ENCODE peak calls at places on chromosomes 13 and 19, in four cellular contexts. One of them, this sample, is unnamed.

GRCh38 chr13:37747071-37747612 is 122.4 kb downstream of the TRPC4 start:
- DNase-seq in K562: no peak
- DNase-seq in cardiac fibroblast: peak; percentile 71
- DNase-seq in fibroblast of villous mesenchyme: peak; percentile 88
- DNase-seq in this sample: no peak

GRCh38 chr19:1446713-1447564 is 3.0 kb upstream of the APC2 start:
- DNase-seq in K562: peak; percentile 57
- DNase-seq in fibroblast of villous mesenchyme: no peak
- DNase-seq in cardiac fibroblast: no peak
- DNase-seq in this sample: peak; percentile 78

GRCh38 chr13:51243832-51244231 is 21.6 kb downstream of the FAM124A start:
- DNase-seq in K562: no peak
- DNase-seq in cardiac fibroblast: no peak
- DNase-seq in fibroblast of villous mesenchyme: no peak
- DNase-seq in this sample: no peak

GRCh38 chr13:19957320-19958118 is 1.0 kb upstream of the ZMYM2 start:
- DNase-seq in fibroblast of villous mesenchyme: peak; percentile 56
- DNase-seq in cardiac fibroblast: peak; percentile 86
- DNase-seq in K562: no peak
- DNase-seq in this sample: peak; percentile 67

GRCh38 chr19:11138659-11139526 is 16.7 kb downstream of the SPC24 start:
- DNase-seq in fibroblast of villous mesenchyme: peak; percentile 95
- DNase-seq in cardiac fibroblast: peak; percentile 89
- DNase-seq in K562: peak; percentile 73
- DNase-seq in this sample: peak; percentile 49

GRCh38 chr19:32318884-32319520 is 26.4 kb upstream of the ZNF507 start:
- DNase-seq in cardiac fibroblast: no peak
- DNase-seq in fibroblast of villous mesenchyme: no peak
- DNase-seq in K562: peak; percentile 49
- DNase-seq in this sample: peak; percentile 37

GRCh38 chr19:5966215-5966614 is 11.7 kb downstream of the RANBP3 start:
- DNase-seq in K562: no peak
- DNase-seq in cardiac fibroblast: peak; percentile 91
- DNase-seq in fibroblast of villous mesenchyme: peak; percentile 88
- DNase-seq in this sample: no peak

GRCh38 chr19:2618611-2619010 is 83.9 kb downstream of the GNG7 start:
- DNase-seq in cardiac fibroblast: peak; percentile 63
- DNase-seq in K562: no peak
- DNase-seq in fibroblast of villous mesenchyme: no peak
- DNase-seq in this sample: no peak

GRCh38 chr13:50149143-50149703 is 134.0 kb downstream of the KCNRG start:
- DNase-seq in fibroblast of villous mesenchyme: peak; percentile 68
- DNase-seq in K562: no peak
- DNase-seq in cardiac fibroblast: no peak
- DNase-seq in this sample: no peak

GRCh38 chr19:29446331-29446730 is 79.5 kb upstream of the VSTM2B start:
- DNase-seq in K562: no peak
- DNase-seq in cardiac fibroblast: no peak
- DNase-seq in fibroblast of villous mesenchyme: no peak
- DNase-seq in this sample: no peak

GRCh38 chr13:101218484-101218883 is 197.8 kb downstream of the NALCN start:
- DNase-seq in cardiac fibroblast: no peak
- DNase-seq in K562: no peak
- DNase-seq in fibroblast of villous mesenchyme: no peak
- DNase-seq in this sample: no peak

GRCh38 chr13:36325912-36326311 is 20.3 kb downstream of the SPART start:
- DNase-seq in K562: no peak
- DNase-seq in cardiac fibroblast: no peak
- DNase-seq in fibroblast of villous mesenchyme: no peak
- DNase-seq in this sample: no peak

GRCh38 chr13:74246398-74246975 is 112.3 kb upstream of the KLF12 start:
- DNase-seq in K562: no peak
- DNase-seq in cardiac fibroblast: peak; percentile 58
- DNase-seq in fibroblast of villous mesenchyme: no peak
- DNase-seq in this sample: no peak

GRCh38 chr13:76672422-76672821 is 213.8 kb downstream of the KCTD12 start:
- DNase-seq in cardiac fibroblast: peak; percentile 68
- DNase-seq in fibroblast of villous mesenchyme: no peak
- DNase-seq in K562: no peak
- DNase-seq in this sample: no peak

DNA sequence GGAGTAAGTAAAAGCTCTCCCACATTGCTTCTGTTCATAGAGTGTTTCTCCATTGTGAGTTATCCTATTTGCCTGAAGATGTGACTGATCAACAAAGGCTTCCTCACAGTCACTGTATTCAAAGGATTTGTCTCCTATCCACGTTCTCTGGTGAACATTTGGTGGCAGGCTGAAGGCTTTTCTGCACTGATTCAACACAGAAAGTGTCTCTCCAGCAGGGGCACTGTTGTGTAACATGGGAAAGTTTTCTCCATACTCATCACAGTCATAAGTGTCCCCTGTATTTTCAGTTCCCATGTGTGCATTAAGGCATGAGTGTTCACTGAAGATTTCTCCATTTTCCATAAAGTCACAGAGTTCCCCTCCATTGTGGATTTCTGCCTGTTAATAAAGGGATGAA is 17.6 kb downstream of the ZNF121 start:
- DNase-seq in cardiac fibroblast: no peak
- DNase-seq in fibroblast of villous mesenchyme: no peak
- DNase-seq in K562: no peak
- DNase-seq in this sample: no peak
- TF ChIP-seq CTCF in cardiac fibroblast: no peak
- TF ChIP-seq CTCF in fibroblast of villous mesenchyme: no peak
- TF ChIP-seq CTCF in K562: no peak
- TF ChIP-seq CTCF in this sample: no peak

GRCh38 chr13:31824705-31825512 is 85.6 kb downstream of the RXFP2 start:
- DNase-seq in cardiac fibroblast: peak; percentile 55
- DNase-seq in K562: no peak
- DNase-seq in fibroblast of villous mesenchyme: peak; percentile 51
- DNase-seq in this sample: no peak
- TF ChIP-seq CTCF in cardiac fibroblast: peak; percentile 4
- TF ChIP-seq CTCF in K562: no peak
- TF ChIP-seq CTCF in fibroblast of villous mesenchyme: peak; percentile 46
- TF ChIP-seq CTCF in this sample: no peak

GRCh38 chr13:40755082-40755755 is 15.8 kb downstream of the MRPS31 start:
- DNase-seq in fibroblast of villous mesenchyme: peak; percentile 11
- DNase-seq in cardiac fibroblast: no peak
- DNase-seq in K562: no peak
- DNase-seq in this sample: no peak

DNA sequence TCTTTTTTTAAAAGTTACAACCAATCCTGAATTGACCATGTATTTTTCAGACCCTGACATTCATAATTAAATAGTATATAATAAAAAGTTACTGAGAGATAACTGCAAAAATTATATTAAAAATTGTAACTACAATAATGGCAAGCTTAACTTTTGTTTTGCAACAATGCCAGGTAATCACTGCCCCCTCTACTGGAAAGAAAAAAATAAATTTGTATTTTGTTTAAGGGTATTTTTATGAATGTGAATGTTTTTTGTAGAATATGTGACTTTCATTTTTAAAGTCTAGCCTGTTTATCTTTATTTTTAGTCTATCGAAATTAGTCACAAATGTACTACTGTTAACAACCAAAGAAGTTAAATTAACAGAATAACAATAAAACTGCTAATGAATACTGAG is 21.7 kb downstream of the MRPS31 start:
- DNase-seq in K562: no peak
- DNase-seq in cardiac fibroblast: peak; percentile 1
- DNase-seq in fibroblast of villous mesenchyme: no peak
- DNase-seq in this sample: no peak
- TF ChIP-seq CTCF in K562: peak; percentile 7
- TF ChIP-seq CTCF in cardiac fibroblast: no peak
- TF ChIP-seq CTCF in fibroblast of villous mesenchyme: peak; percentile 18
- TF ChIP-seq CTCF in this sample: no peak

GRCh38 chr19:50365434-50366306 is at the start of gene NAPSA:
- DNase-seq in cardiac fibroblast: no peak
- DNase-seq in K562: no peak
- DNase-seq in fibroblast of villous mesenchyme: no peak
- DNase-seq in this sample: no peak
- TF ChIP-seq CTCF in cardiac fibroblast: no peak
- TF ChIP-seq CTCF in K562: no peak
- TF ChIP-seq CTCF in fibroblast of villous mesenchyme: no peak
- TF ChIP-seq CTCF in this sample: no peak